ENCODE peak calls at places on chromosomes 7 and 10, in five cellular contexts. One of them, this sample, is unnamed.

GRCh38 chr7:24936121-24936824 is 43.7 kb downstream of the OSBPL3 start:
- DNase-seq in GM23338: no peak
- DNase-seq in H9: no peak
- DNase-seq in adrenal gland: no peak
- DNase-seq in RWPE1: no peak
- DNase-seq in this sample: no peak

GRCh38 chr7:138553805-138554204 is 93.7 kb downstream of the TRIM24 start:
- DNase-seq in GM23338: no peak
- DNase-seq in H9: no peak
- DNase-seq in adrenal gland: no peak
- DNase-seq in RWPE1: no peak
- DNase-seq in this sample: no peak

GRCh38 chr7:102933763-102934162 is 21.0 kb downstream of the LRRC17 start:
- DNase-seq in GM23338: peak; percentile 82
- DNase-seq in H9: peak; percentile 78
- DNase-seq in adrenal gland: peak; percentile 31
- DNase-seq in RWPE1: peak; percentile 75
- DNase-seq in this sample: peak; percentile 3

GRCh38 chr7:27204851-27205322 is 5.0 kb upstream of the HOXA13 start:
- DNase-seq in GM23338: peak; percentile 46
- DNase-seq in H9: peak; percentile 46
- DNase-seq in adrenal gland: no peak
- DNase-seq in RWPE1: no peak
- DNase-seq in this sample: no peak

GRCh38 chr10:28692050-28692449 is 14.7 kb downstream of the BAMBI start:
- DNase-seq in GM23338: no peak
- DNase-seq in H9: no peak
- DNase-seq in adrenal gland: no peak
- DNase-seq in RWPE1: no peak
- DNase-seq in this sample: no peak

GRCh38 chr10:93073539-93074136 is at the start of gene CYP26A1:
- DNase-seq in GM23338: peak; percentile 92
- DNase-seq in H9: peak; percentile 62
- DNase-seq in adrenal gland: no peak
- DNase-seq in RWPE1: no peak
- DNase-seq in this sample: no peak

GRCh38 chr10:129952771-129953489 is 11.1 kb downstream of the EBF3 start:
- DNase-seq in GM23338: no peak
- DNase-seq in H9: no peak
- DNase-seq in adrenal gland: no peak
- DNase-seq in RWPE1: no peak
- DNase-seq in this sample: no peak

GRCh38 chr7:91034459-91035368 is 229.5 kb upstream of the FZD1 start:
- DNase-seq in GM23338: peak; percentile 83
- DNase-seq in H9: peak; percentile 53
- DNase-seq in adrenal gland: peak; percentile 42
- DNase-seq in RWPE1: peak; percentile 7
- DNase-seq in this sample: peak; percentile 9

GRCh38 chr7:33596694-33597093 is 308.6 kb upstream of the BMPER start:
- DNase-seq in GM23338: no peak
- DNase-seq in H9: no peak
- DNase-seq in adrenal gland: no peak
- DNase-seq in RWPE1: no peak
- DNase-seq in this sample: no peak

GRCh38 chr10:4708123-4708759 is 117.8 kb upstream of the AKR1E2 start:
- DNase-seq in GM23338: peak; percentile 82
- DNase-seq in H9: peak; percentile 79
- DNase-seq in adrenal gland: no peak
- DNase-seq in RWPE1: no peak
- DNase-seq in this sample: no peak

GRCh38 chr7:101442426-101443070 is 79.9 kb downstream of the COL26A1 start:
- DNase-seq in GM23338: no peak
- DNase-seq in H9: no peak
- DNase-seq in adrenal gland: no peak
- DNase-seq in RWPE1: no peak
- DNase-seq in this sample: no peak

GRCh38 chr10:21944727-21945386 is 58.7 kb downstream of the DNAJC1 start:
- DNase-seq in GM23338: no peak
- DNase-seq in H9: no peak
- DNase-seq in adrenal gland: no peak
- DNase-seq in RWPE1: no peak
- DNase-seq in this sample: no peak
- H3K27ac ChIP-seq in GM23338: no peak overlapping the region
- H3K27ac ChIP-seq in H9: no peak overlapping the region
- H3K27ac ChIP-seq in adrenal gland: no peak overlapping the region
- H3K27ac ChIP-seq in RWPE1: no peak overlapping the region
- H3K27ac ChIP-seq in this sample: no peak overlapping the region

GRCh38 chr7:77827999-77828398 is 29.4 kb downstream of the PHTF2 start:
- DNase-seq in GM23338: no peak
- DNase-seq in H9: no peak
- DNase-seq in adrenal gland: no peak
- DNase-seq in RWPE1: no peak
- DNase-seq in this sample: no peak

GRCh38 chr7:77833136-77833535 is 34.6 kb downstream of the PHTF2 start:
- DNase-seq in GM23338: no peak
- DNase-seq in H9: no peak
- DNase-seq in adrenal gland: no peak
- DNase-seq in RWPE1: no peak
- DNase-seq in this sample: no peak

GRCh38 chr7:77831953-77832352 is 33.4 kb downstream of the PHTF2 start:
- DNase-seq in GM23338: no peak
- DNase-seq in H9: no peak
- DNase-seq in adrenal gland: no peak
- DNase-seq in RWPE1: no peak
- DNase-seq in this sample: no peak

GRCh38 chr7:77831481-77831880 is 32.9 kb downstream of the PHTF2 start:
- DNase-seq in GM23338: no peak
- DNase-seq in H9: no peak
- DNase-seq in adrenal gland: no peak
- DNase-seq in RWPE1: no peak
- DNase-seq in this sample: no peak

GRCh38 chr7:77830649-77831355 is 32.2 kb downstream of the PHTF2 start:
- DNase-seq in GM23338: no peak
- DNase-seq in H9: no peak
- DNase-seq in adrenal gland: no peak
- DNase-seq in RWPE1: no peak
- DNase-seq in this sample: no peak
- H3K27ac ChIP-seq in GM23338: no peak overlapping the region
- H3K27ac ChIP-seq in H9: no peak overlapping the region
- H3K27ac ChIP-seq in adrenal gland: no peak overlapping the region
- H3K27ac ChIP-seq in RWPE1: no peak overlapping the region
- H3K27ac ChIP-seq in this sample: no peak overlapping the region

GRCh38 chr7:159088016-159088865 is 56.4 kb downstream of the VIPR2 start:
- DNase-seq in GM23338: no peak
- DNase-seq in H9: peak; percentile 18
- DNase-seq in adrenal gland: no peak
- DNase-seq in RWPE1: no peak
- DNase-seq in this sample: no peak
- H3K27ac ChIP-seq in GM23338: no peak overlapping the region
- H3K27ac ChIP-seq in H9: no peak overlapping the region
- H3K27ac ChIP-seq in adrenal gland: no peak overlapping the region
- H3K27ac ChIP-seq in RWPE1: no peak overlapping the region
- H3K27ac ChIP-seq in this sample: no peak overlapping the region

DNA sequence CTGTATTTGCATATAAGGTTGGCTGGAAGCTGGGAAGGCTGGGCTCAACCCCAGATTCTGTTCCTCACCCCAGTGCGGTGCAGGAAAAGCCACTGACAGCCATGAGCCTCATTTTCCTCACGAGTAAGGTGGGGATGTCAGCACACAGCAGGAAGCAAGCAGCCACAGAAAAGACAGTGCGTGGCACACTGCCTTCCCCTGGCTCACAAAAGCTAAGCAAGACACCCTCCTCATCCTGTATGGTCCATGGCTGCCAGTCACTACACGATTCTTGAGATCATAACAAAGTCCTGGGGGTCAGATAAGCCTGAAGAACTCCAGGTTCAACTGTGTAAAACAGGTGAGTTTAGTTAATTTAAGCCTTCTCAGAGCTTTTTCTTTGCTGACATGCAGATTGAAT is 28.9 kb upstream of the DDC start:
- DNase-seq in GM23338: no peak
- DNase-seq in H9: no peak
- DNase-seq in adrenal gland: no peak
- DNase-seq in RWPE1: no peak
- DNase-seq in this sample: no peak
- H3K27ac ChIP-seq in GM23338: no peak overlapping the region
- H3K27ac ChIP-seq in H9: no peak overlapping the region
- H3K27ac ChIP-seq in adrenal gland: no peak overlapping the region
- H3K27ac ChIP-seq in RWPE1: no peak overlapping the region
- H3K27ac ChIP-seq in this sample: no peak overlapping the region

GRCh38 chr7:6436385-6436685 is 11.4 kb downstream of the DAGLB start:
- DNase-seq in GM23338: no peak
- DNase-seq in H9: no peak
- DNase-seq in adrenal gland: no peak
- DNase-seq in RWPE1: no peak
- DNase-seq in this sample: no peak
- H3K27ac ChIP-seq in GM23338: peak overlapping the region; percentile 0
- H3K27ac ChIP-seq in H9: no peak overlapping the region
- H3K27ac ChIP-seq in adrenal gland: peak overlapping the region; percentile 33
- H3K27ac ChIP-seq in RWPE1: peak overlapping the region; percentile 36
- H3K27ac ChIP-seq in this sample: peak overlapping the region; percentile 42

DNA sequence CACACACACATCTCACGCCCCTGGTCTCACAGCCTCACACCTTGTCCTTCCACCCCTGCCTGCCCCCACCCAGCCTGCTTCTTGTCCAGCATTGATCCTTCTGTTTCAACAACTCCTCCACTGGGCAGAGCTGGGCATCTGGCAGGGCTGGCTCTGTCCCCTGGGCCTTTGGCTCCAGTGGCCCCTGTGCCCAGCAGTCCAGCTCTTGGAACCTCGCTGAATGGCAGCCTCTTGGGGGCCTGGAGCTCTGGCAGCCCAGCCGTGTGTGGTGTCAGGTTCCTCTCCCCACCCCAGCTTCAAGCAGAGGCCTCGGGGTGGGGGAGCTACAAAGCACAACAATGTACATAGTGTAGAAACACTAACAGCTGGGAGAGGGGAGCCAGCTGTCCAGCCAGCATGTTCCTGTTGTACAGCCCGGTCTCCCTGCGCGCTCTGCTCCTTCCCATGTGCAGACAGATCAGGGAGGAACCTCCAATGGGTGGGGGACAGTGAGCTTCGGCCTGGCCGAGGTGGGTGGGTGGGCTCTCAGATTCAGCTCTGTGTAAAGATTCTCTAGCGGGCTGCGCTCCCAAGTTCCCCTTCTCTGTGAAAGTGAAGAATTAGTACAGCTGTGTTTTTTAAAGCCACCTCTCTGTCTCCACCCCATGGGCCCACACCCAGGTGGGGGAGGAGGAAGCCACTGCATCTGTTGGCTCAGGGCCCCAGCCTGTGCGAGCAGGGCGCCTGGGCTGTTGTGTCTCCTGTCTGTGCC is 19.4 kb downstream of the ZMIZ2 start:
- DNase-seq in GM23338: no peak
- DNase-seq in H9: no peak
- DNase-seq in adrenal gland: no peak
- DNase-seq in RWPE1: no peak
- DNase-seq in this sample: peak; percentile 37
- H3K27ac ChIP-seq in GM23338: peak overlapping the region; percentile 83
- H3K27ac ChIP-seq in H9: no peak overlapping the region
- H3K27ac ChIP-seq in adrenal gland: no peak overlapping the region
- H3K27ac ChIP-seq in RWPE1: peak overlapping the region; percentile 72
- H3K27ac ChIP-seq in this sample: peak overlapping the region; percentile 96

GRCh38 chr7:78510580-78511188 is 712.1 kb downstream of the PHTF2 start:
- DNase-seq in GM23338: peak; percentile 81
- DNase-seq in H9: peak; percentile 60
- DNase-seq in adrenal gland: peak; percentile 23
- DNase-seq in RWPE1: peak; percentile 36
- DNase-seq in this sample: peak; percentile 30
- H3K27ac ChIP-seq in GM23338: no peak overlapping the region
- H3K27ac ChIP-seq in H9: no peak overlapping the region
- H3K27ac ChIP-seq in adrenal gland: no peak overlapping the region
- H3K27ac ChIP-seq in RWPE1: no peak overlapping the region
- H3K27ac ChIP-seq in this sample: no peak overlapping the region

This sample was measured in substantia nigra.